ENCODE peak calls at places on chromosomes 13 and 19, in four cellular contexts. O, T, K and D are unnamed samples.

GRCh38 chr19:9171393-9171991 is 7.3 kb upstream of the OR7D2 start:
- DNase-seq in O (no peak), T (no peak), K (no peak), D (no peak)

GRCh38 chr13:41075034-41075433 is 13.7 kb downstream of the WBP4 start:
- DNase-seq in O (no peak), T (no peak), K (peak; percentile 21), D (no peak)

GRCh38 chr19:54561840-54562239 is 11.8 kb upstream of the LILRA2 start:
- DNase-seq in O (no peak), T (no peak), K (peak; percentile 19), D (no peak)

GRCh38 chr19:15702590-15702930 is 25.3 kb upstream of the OR10H2 start:
- DNase-seq in O (peak; percentile 83), T (peak; percentile 16), K (peak; percentile 28), D (no peak)

GRCh38 chr19:35571406-35571965 is 8.0 kb upstream of the ATP4A start:
- DNase-seq in O (no peak), T (no peak), K (no peak), D (no peak)

GRCh38 chr19:12838182-12838890 is at the start of gene MAST1:
- DNase-seq in O (no peak), T (no peak), K (peak; percentile 79), D (no peak)

GRCh38 chr13:42740753-42741152 is 40.6 kb upstream of the FAM216B start:
- DNase-seq in O (no peak), T (peak; percentile 7), K (peak; percentile 4), D (no peak)

GRCh38 chr13:73677041-73677589 is 457.1 kb downstream of the KLF12 start:
- DNase-seq in O (no peak), T (no peak), K (no peak), D (no peak)

GRCh38 chr19:372306-372890 is 27.8 kb upstream of the MIER2 start:
- DNase-seq in O (no peak), T (no peak), K (no peak), D (no peak)

GRCh38 chr13:66305960-66306617 is 924.0 kb downstream of the PCDH9 start:
- DNase-seq in O (no peak), T (no peak), K (no peak), D (no peak)

GRCh38 chr13:80716610-80717081 is 375.7 kb upstream of the SPRY2 start:
- DNase-seq in O (no peak), T (no peak), K (no peak), D (no peak)

GRCh38 chr19:7840629-7841028 is 10.6 kb downstream of the EVI5L start:
- DNase-seq in O (no peak), T (no peak), K (no peak), D (no peak)

GRCh38 chr19:3509566-3509989 is 3.5 kb downstream of the FZR1 start:
- DNase-seq in O (no peak), T (no peak), K (no peak), D (no peak)

GRCh38 chr13:42985312-42986175 is 6.5 kb downstream of the EPSTI1 start:
- DNase-seq in O (no peak), T (no peak), K (no peak), D (no peak)

GRCh38 chr19:55391191-55391670 is 5.5 kb downstream of the RPL28 start:
- DNase-seq in O (no peak), T (no peak), K (no peak), D (no peak)

GRCh38 chr13:49927755-49928154 is 8.4 kb downstream of the SPRYD7 start:
- DNase-seq in O (no peak), T (no peak), K (no peak), D (no peak)

GRCh38 chr13:96898212-96898611 is 96.1 kb downstream of the OXGR1 start:
- DNase-seq in O (no peak), T (no peak), K (no peak), D (no peak)

GRCh38 chr13:26872444-26873173 is 112.0 kb upstream of the GPR12 start:
- DNase-seq in O (peak; percentile 31), T (peak; percentile 24), K (peak; percentile 59), D (peak; percentile 8)

GRCh38 chr13:30125422-30126073 is 181.8 kb downstream of the KATNAL1 start:
- DNase-seq in O (peak; percentile 43), T (no peak), K (no peak), D (no peak)

GRCh38 chr13:27295660-27296059 is 25.0 kb downstream of the RASL11A start:
- DNase-seq in O (no peak), T (no peak), K (no peak), D (no peak)

GRCh38 chr13:104773775-104774174 is 1707.6 kb upstream of the SLC10A2 start:
- DNase-seq in O (peak; percentile 8), T (peak; percentile 39), K (no peak), D (no peak)

GRCh38 chr13:73364706-73365105 is 305.9 kb downstream of the KLF5 start:
- DNase-seq in O (no peak), T (no peak), K (no peak), D (no peak)

GRCh38 chr13:73140804-73141203 is 82.0 kb downstream of the KLF5 start:
- DNase-seq in O (no peak), T (no peak), K (no peak), D (no peak)

GRCh38 chr13:71808708-71809107 is 58.3 kb downstream of the DACH1 start:
- DNase-seq in O (no peak), T (no peak), K (no peak), D (no peak)

GRCh38 chr19:42693760-42694350 is 46.4 kb downstream of the PSG3 start:
- DNase-seq in O (peak; percentile 49), T (peak; percentile 41), K (peak; percentile 26), D (no peak)

GRCh38 chr13:57823704-57824103 is 192.2 kb downstream of the PCDH17 start:
- DNase-seq in O (no peak), T (no peak), K (no peak), D (no peak)

GRCh38 chr13:30376426-30377311 is 45.6 kb upstream of the UBE2L5 start:
- DNase-seq in O (no peak), T (no peak), K (no peak), D (no peak)

GRCh38 chr19:14381689-14382474 is 638 bp downstream of the ADGRE5 start:
- DNase-seq in O (no peak), T (no peak), K (peak; percentile 55), D (no peak)

GRCh38 chr13:35478384-35479222 is 2.1 kb upstream of the MAB21L1 start:
- DNase-seq in O (no peak), T (no peak), K (no peak), D (no peak)

GRCh38 chr19:12967907-12968306 is 1.5 kb upstream of the DAND5 start:
- DNase-seq in O (no peak), T (no peak), K (peak; percentile 3), D (no peak)

GRCh38 chr19:39053276-39054090 is 21.1 kb upstream of the FBXO27 start:
- DNase-seq in O (peak; percentile 68), T (no peak), K (no peak), D (no peak)

GRCh38 chr13:80161896-80162295 is 179.0 kb downstream of the SPRY2 start:
- DNase-seq in O (no peak), T (no peak), K (no peak), D (no peak)

GRCh38 chr19:40614595-40615411 is 13.6 kb downstream of the LTBP4 start:
- DNase-seq in O (no peak), T (peak; percentile 87), K (peak; percentile 87), D (no peak)

DNA sequence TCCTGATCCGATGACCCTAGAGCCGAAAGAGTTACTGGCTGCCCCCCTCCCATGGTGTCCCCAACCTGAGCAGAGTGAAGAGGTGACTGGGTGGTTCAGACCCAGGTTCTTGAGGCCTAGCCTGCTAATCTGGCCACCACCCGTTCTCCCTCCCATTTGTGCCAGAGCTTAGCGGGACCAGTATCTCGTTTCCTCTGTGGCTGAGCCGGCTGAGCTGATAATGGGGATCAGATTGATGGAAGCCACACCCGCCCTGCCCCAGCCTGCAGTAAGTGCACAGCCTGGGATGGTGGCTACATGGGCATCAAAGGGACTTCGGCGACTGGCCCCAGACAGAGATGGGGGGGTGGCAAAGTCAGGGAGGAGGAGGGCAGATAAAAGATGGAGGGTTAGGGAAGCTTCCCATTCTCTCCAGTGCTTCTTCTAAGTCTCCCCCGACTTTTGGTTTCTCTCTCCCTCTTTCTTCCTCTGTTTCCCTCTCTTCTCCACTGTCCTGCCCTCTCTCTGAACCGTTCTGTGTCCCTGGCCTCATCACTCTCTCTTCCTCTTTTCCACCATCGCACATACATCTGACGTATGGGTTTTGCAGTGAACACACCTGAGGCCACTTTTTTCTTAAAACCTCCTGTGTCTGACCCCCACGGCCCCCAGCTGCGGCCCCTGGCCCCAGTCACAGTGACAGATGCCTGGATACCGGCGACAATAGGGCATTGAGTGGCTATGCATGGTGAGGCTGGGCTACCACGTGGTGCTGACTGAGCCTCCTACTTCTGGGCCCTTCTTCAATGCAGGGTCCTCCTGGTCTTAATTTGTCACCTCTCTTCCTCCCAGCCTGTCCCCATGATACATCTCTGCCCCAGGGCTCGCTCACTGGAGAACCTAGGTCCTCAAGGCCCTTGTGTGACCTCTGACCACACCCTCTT is 2.4 kb downstream of the ELAVL3 start:
- DNase-seq in O (no peak), T (no peak), K (no peak), D (no peak)
- TF ChIP-seq TCF7L2 in O (no peak), T (no peak), K (no peak), D (no peak)

DNA sequence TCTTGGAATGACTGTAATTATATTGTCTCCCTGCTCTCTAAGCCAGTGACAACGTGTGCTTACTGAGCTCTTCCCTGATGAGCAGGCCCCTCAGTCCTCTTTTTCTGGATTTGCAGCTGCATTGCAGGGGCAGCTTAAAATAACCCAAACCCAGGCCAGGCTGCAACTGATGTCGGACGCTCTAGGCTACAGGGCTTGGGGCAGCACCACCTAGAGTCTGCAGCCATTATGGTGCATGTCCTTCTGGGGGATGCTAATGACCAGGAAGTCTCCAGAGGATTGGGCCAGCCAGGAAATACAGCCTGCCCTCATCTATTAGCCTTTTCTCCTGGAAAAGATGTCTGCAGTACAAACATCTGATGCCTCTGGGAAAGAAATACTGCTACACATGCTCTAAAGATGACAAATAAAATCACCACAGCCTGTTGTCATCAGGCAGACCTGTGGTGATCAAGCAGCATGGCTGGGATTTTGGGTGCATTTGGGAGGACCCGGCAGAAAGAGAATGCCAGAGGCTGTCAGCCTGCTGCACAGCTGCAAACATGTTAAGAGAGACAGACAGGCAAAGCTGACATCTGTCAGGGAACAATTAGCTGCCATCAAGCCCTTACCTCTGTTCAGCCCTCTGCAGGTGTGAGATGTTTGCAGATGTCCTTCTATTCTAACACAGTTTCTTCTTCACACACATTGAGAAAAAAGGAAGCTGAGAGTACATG is 51.8 kb downstream of the CCDC70 start:
- DNase-seq in O (no peak), T (no peak), K (no peak), D (no peak)
- TF ChIP-seq SIN3A in O (no peak), T (no peak), K (no peak), D (no peak)

GRCh38 chr13:79097201-79097600 is 308.9 kb downstream of the RBM26 start:
- DNase-seq in O (no peak), T (no peak), K (no peak), D (no peak)
- TF ChIP-seq REST in O (no peak), T (no peak), K (no peak), D (no peak)

DNA sequence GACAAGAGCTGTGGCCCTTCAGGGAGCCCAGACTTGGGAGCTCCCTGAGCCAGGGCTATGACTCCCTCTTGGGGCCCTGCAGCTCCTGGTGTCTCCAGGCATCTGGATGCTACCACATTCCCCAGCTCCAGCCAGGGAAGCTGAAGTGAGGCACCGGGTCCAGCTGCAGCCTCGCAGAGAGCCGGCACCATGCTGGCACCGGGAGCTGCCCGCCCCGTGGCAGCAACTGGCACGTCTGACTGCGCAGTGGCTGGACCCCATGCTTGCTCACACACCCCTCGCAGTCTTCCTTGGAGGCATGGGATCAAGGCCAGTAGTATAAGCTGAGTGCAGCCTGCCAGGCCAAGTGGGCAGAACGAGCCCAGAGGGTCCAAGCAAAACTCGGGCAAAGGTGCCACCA is 7.4 kb downstream of the IGFL4 start:
- DNase-seq in O (no peak), T (no peak), K (no peak), D (no peak)
- TF ChIP-seq TCF7L2 in O (no peak), T (no peak), K (no peak), D (no peak)